ENCODE peak calls at places on chromosomes 2 and 18, in six cellular contexts. One of them, this sample, is unnamed.
A peak's percentile ranks its signal among the peaks of the same experiment; 100 is the strongest.

GRCh38 chr2:234366891-234367290 is 130.0 kb downstream of the ARL4C start:
- DNase-seq in non-pigmented ciliary epithelial cell: no peak
- DNase-seq in KBM-7: no peak
- DNase-seq in T-cell: no peak
- DNase-seq in GM12864: no peak
- DNase-seq in mucosa of descending colon: no peak
- DNase-seq in this sample: no peak

GRCh38 chr2:14385043-14385442 is 247.5 kb upstream of the LRATD1 start:
- DNase-seq in KBM-7: no peak
- DNase-seq in GM12864: no peak
- DNase-seq in mucosa of descending colon: no peak
- DNase-seq in non-pigmented ciliary epithelial cell: no peak
- DNase-seq in T-cell: no peak
- DNase-seq in this sample: no peak

GRCh38 chr2:46538393-46538792 is 59.0 kb downstream of the TMEM247 start:
- DNase-seq in mucosa of descending colon: no peak
- DNase-seq in T-cell: no peak
- DNase-seq in KBM-7: peak; percentile 39
- DNase-seq in non-pigmented ciliary epithelial cell: no peak
- DNase-seq in GM12864: no peak
- DNase-seq in this sample: no peak

GRCh38 chr18:12491611-12492435 is 84.1 kb downstream of the PRELID3A start:
- DNase-seq in T-cell: no peak
- DNase-seq in KBM-7: no peak
- DNase-seq in non-pigmented ciliary epithelial cell: no peak
- DNase-seq in mucosa of descending colon: no peak
- DNase-seq in GM12864: no peak
- DNase-seq in this sample: no peak

GRCh38 chr2:43178602-43179542 is 47.5 kb downstream of the ZFP36L2 start:
- DNase-seq in KBM-7: peak; percentile 75
- DNase-seq in non-pigmented ciliary epithelial cell: peak; percentile 26
- DNase-seq in T-cell: no peak
- DNase-seq in GM12864: no peak
- DNase-seq in mucosa of descending colon: peak; percentile 81
- DNase-seq in this sample: no peak

GRCh38 chr18:30081122-30081521 is 961.4 kb downstream of the DSC3 start:
- DNase-seq in non-pigmented ciliary epithelial cell: no peak
- DNase-seq in KBM-7: no peak
- DNase-seq in GM12864: no peak
- DNase-seq in mucosa of descending colon: no peak
- DNase-seq in T-cell: no peak
- DNase-seq in this sample: no peak

GRCh38 chr2:131030478-131030971 is 62.7 kb downstream of the FAM168B start:
- DNase-seq in GM12864: no peak
- DNase-seq in KBM-7: no peak
- DNase-seq in non-pigmented ciliary epithelial cell: no peak
- DNase-seq in T-cell: no peak
- DNase-seq in mucosa of descending colon: no peak
- DNase-seq in this sample: no peak

GRCh38 chr2:47422560-47422959 is 19.6 kb downstream of the MSH2 start:
- DNase-seq in mucosa of descending colon: no peak
- DNase-seq in T-cell: no peak
- DNase-seq in non-pigmented ciliary epithelial cell: no peak
- DNase-seq in GM12864: no peak
- DNase-seq in KBM-7: no peak
- DNase-seq in this sample: no peak

GRCh38 chr2:38505779-38506178 is 96.9 kb downstream of the HNRNPLL start:
- DNase-seq in T-cell: no peak
- DNase-seq in GM12864: no peak
- DNase-seq in mucosa of descending colon: no peak
- DNase-seq in non-pigmented ciliary epithelial cell: peak; percentile 34
- DNase-seq in KBM-7: no peak
- DNase-seq in this sample: no peak

GRCh38 chr2:171515672-171516298 is 6.5 kb upstream of the CYBRD1 start:
- DNase-seq in T-cell: no peak
- DNase-seq in mucosa of descending colon: no peak
- DNase-seq in GM12864: no peak
- DNase-seq in KBM-7: no peak
- DNase-seq in non-pigmented ciliary epithelial cell: no peak
- DNase-seq in this sample: no peak

GRCh38 chr2:214519258-214519818 is 108.5 kb downstream of the VWC2L start:
- DNase-seq in mucosa of descending colon: no peak
- DNase-seq in T-cell: no peak
- DNase-seq in non-pigmented ciliary epithelial cell: no peak
- DNase-seq in KBM-7: no peak
- DNase-seq in GM12864: no peak
- DNase-seq in this sample: no peak

GRCh38 chr2:15643209-15643500 is 51.5 kb downstream of the DDX1 start:
- DNase-seq in KBM-7: no peak
- DNase-seq in mucosa of descending colon: no peak
- DNase-seq in T-cell: no peak
- DNase-seq in GM12864: no peak
- DNase-seq in non-pigmented ciliary epithelial cell: no peak
- DNase-seq in this sample: no peak

GRCh38 chr2:144500567-144500966 is 19.4 kb downstream of the ZEB2 start:
- DNase-seq in KBM-7: no peak
- DNase-seq in non-pigmented ciliary epithelial cell: no peak
- DNase-seq in mucosa of descending colon: no peak
- DNase-seq in T-cell: no peak
- DNase-seq in GM12864: no peak
- DNase-seq in this sample: no peak

GRCh38 chr18:79859314-79859713 is 61.6 kb downstream of the KCNG2 start:
- DNase-seq in GM12864: no peak
- DNase-seq in T-cell: no peak
- DNase-seq in non-pigmented ciliary epithelial cell: no peak
- DNase-seq in KBM-7: no peak
- DNase-seq in mucosa of descending colon: no peak
- DNase-seq in this sample: no peak

GRCh38 chr2:108194409-108195132 is 45.2 kb upstream of the SULT1C3 start:
- DNase-seq in non-pigmented ciliary epithelial cell: no peak
- DNase-seq in T-cell: no peak
- DNase-seq in mucosa of descending colon: no peak
- DNase-seq in GM12864: no peak
- DNase-seq in KBM-7: no peak
- DNase-seq in this sample: no peak

GRCh38 chr18:72543362-72544055 is 633 bp downstream of the CBLN2 start:
- DNase-seq in KBM-7: no peak
- DNase-seq in GM12864: no peak
- DNase-seq in T-cell: no peak
- DNase-seq in mucosa of descending colon: no peak
- DNase-seq in non-pigmented ciliary epithelial cell: no peak
- DNase-seq in this sample: no peak

GRCh38 chr2:237896507-237896892 is 37.1 kb downstream of the RAMP1 start:
- DNase-seq in KBM-7: no peak
- DNase-seq in GM12864: no peak
- DNase-seq in mucosa of descending colon: no peak
- DNase-seq in non-pigmented ciliary epithelial cell: no peak
- DNase-seq in T-cell: no peak
- DNase-seq in this sample: no peak

GRCh38 chr2:55862269-55862668 is 61.3 kb downstream of the EFEMP1 start:
- DNase-seq in KBM-7: no peak
- DNase-seq in GM12864: no peak
- DNase-seq in non-pigmented ciliary epithelial cell: peak; percentile 96
- DNase-seq in mucosa of descending colon: no peak
- DNase-seq in T-cell: no peak
- DNase-seq in this sample: no peak

GRCh38 chr18:9594782-9595181 is 19.6 kb downstream of the PPP4R1 start:
- DNase-seq in GM12864: no peak
- DNase-seq in T-cell: no peak
- DNase-seq in KBM-7: no peak
- DNase-seq in non-pigmented ciliary epithelial cell: no peak
- DNase-seq in mucosa of descending colon: no peak
- DNase-seq in this sample: no peak

GRCh38 chr2:41896186-41896846 is 151.5 kb upstream of the PKDCC start:
- DNase-seq in non-pigmented ciliary epithelial cell: no peak
- DNase-seq in GM12864: peak; percentile 51
- DNase-seq in T-cell: no peak
- DNase-seq in KBM-7: no peak
- DNase-seq in mucosa of descending colon: no peak
- DNase-seq in this sample: no peak

GRCh38 chr18:22180722-22181121 is 11.3 kb downstream of the GATA6 start:
- DNase-seq in KBM-7: no peak
- DNase-seq in GM12864: no peak
- DNase-seq in T-cell: no peak
- DNase-seq in mucosa of descending colon: no peak
- DNase-seq in non-pigmented ciliary epithelial cell: no peak
- DNase-seq in this sample: no peak

GRCh38 chr2:180644709-180645108 is 335.7 kb upstream of the UBE2E3 start:
- DNase-seq in T-cell: no peak
- DNase-seq in GM12864: no peak
- DNase-seq in KBM-7: no peak
- DNase-seq in non-pigmented ciliary epithelial cell: peak; percentile 49
- DNase-seq in mucosa of descending colon: no peak
- DNase-seq in this sample: no peak

GRCh38 chr2:31199206-31199605 is 18.1 kb downstream of the CAPN14 start:
- DNase-seq in KBM-7: no peak
- DNase-seq in non-pigmented ciliary epithelial cell: no peak
- DNase-seq in T-cell: no peak
- DNase-seq in mucosa of descending colon: no peak
- DNase-seq in GM12864: no peak
- DNase-seq in this sample: no peak

GRCh38 chr2:28357055-28357454 is 35.6 kb upstream of the FOSL2 start:
- DNase-seq in GM12864: no peak
- DNase-seq in T-cell: no peak
- DNase-seq in non-pigmented ciliary epithelial cell: no peak
- DNase-seq in KBM-7: no peak
- DNase-seq in mucosa of descending colon: no peak
- DNase-seq in this sample: no peak

GRCh38 chr18:38940863-38941531 is 1375.4 kb upstream of the CELF4 start:
- DNase-seq in T-cell: peak; percentile 37
- DNase-seq in KBM-7: peak; percentile 69
- DNase-seq in mucosa of descending colon: no peak
- DNase-seq in GM12864: peak; percentile 91
- DNase-seq in non-pigmented ciliary epithelial cell: peak; percentile 57
- DNase-seq in this sample: peak; percentile 50

GRCh38 chr2:128639693-128640092 is 321.0 kb upstream of the HS6ST1 start:
- DNase-seq in KBM-7: no peak
- DNase-seq in T-cell: no peak
- DNase-seq in GM12864: no peak
- DNase-seq in non-pigmented ciliary epithelial cell: no peak
- DNase-seq in mucosa of descending colon: no peak
- DNase-seq in this sample: no peak

GRCh38 chr2:39730685-39731302 is 48.3 kb downstream of the THUMPD2 start:
- DNase-seq in KBM-7: peak; percentile 59
- DNase-seq in non-pigmented ciliary epithelial cell: no peak
- DNase-seq in T-cell: no peak
- DNase-seq in mucosa of descending colon: no peak
- DNase-seq in GM12864: no peak
- DNase-seq in this sample: no peak

GRCh38 chr18:5510109-5510846 is 33.5 kb downstream of the EPB41L3 start:
- DNase-seq in GM12864: no peak
- DNase-seq in mucosa of descending colon: no peak
- DNase-seq in KBM-7: no peak
- DNase-seq in T-cell: no peak
- DNase-seq in non-pigmented ciliary epithelial cell: no peak
- DNase-seq in this sample: no peak

GRCh38 chr18:75203456-75204261 is 5.3 kb downstream of the PTGR3 start:
- DNase-seq in non-pigmented ciliary epithelial cell: no peak
- DNase-seq in T-cell: no peak
- DNase-seq in mucosa of descending colon: no peak
- DNase-seq in GM12864: no peak
- DNase-seq in KBM-7: no peak
- DNase-seq in this sample: no peak

GRCh38 chr2:158967114-158967730 is 1.2 kb upstream of the TANC1 start:
- DNase-seq in GM12864: no peak
- DNase-seq in KBM-7: peak; percentile 74
- DNase-seq in non-pigmented ciliary epithelial cell: no peak
- DNase-seq in T-cell: no peak
- DNase-seq in mucosa of descending colon: no peak
- DNase-seq in this sample: no peak